ENCODE peak calls at places on chromosome 1, in nine cellular contexts. S, I, V, W, Q, F, L, P and K are unnamed samples.

GRCh38 chr1:119766374-119766794 is 2.3 kb downstream of the HMGCS2 start:
- DNase-seq in S (no peak), I (no peak), V (peak), W (no peak), Q (no peak), F (no peak), L (no peak), P (no peak), K (no peak)

GRCh38 chr1:7388488-7389185 is 382.5 kb upstream of the VAMP3 start:
- DNase-seq in S (no peak), I (peak), V (peak), W (no peak), Q (peak), F (peak), L (no peak), P (peak), K (no peak)

GRCh38 chr1:58783090-58783992 is 506 bp downstream of the JUN start:
- DNase-seq in S (peak), I (peak), V (peak), W (peak), Q (peak), F (peak), L (no peak), P (peak), K (peak)

GRCh38 chr1:59316497-59317128 is 19.7 kb downstream of the FGGY start:
- DNase-seq in S (no peak), I (no peak), V (peak), W (no peak), Q (peak), F (no peak), L (no peak), P (no peak), K (no peak)

GRCh38 chr1:44652445-44653106 is 21.7 kb downstream of the TMEM53 start:
- DNase-seq in S (peak), I (peak), V (peak), W (peak), Q (peak), F (peak), L (no peak), P (peak), K (peak)

GRCh38 chr1:23909412-23909811 is 3.8 kb downstream of the CNR2 start:
- DNase-seq in S (no peak), I (no peak), V (no peak), W (no peak), Q (no peak), F (no peak), L (no peak), P (no peak), K (no peak)

GRCh38 chr1:81660286-81660685 is 140.4 kb upstream of the ADGRL2 start:
- DNase-seq in S (no peak), I (no peak), V (peak), W (no peak), Q (no peak), F (no peak), L (no peak), P (peak), K (no peak)

GRCh38 chr1:61097326-61097725 is 15.0 kb downstream of the NFIA start:
- DNase-seq in S (no peak), I (no peak), V (peak), W (no peak), Q (peak), F (no peak), L (peak), P (peak), K (no peak)

GRCh38 chr1:62076286-62076685 is 118.4 kb upstream of the L1TD1 start:
- DNase-seq in S (no peak), I (no peak), V (peak), W (no peak), Q (peak), F (no peak), L (no peak), P (peak), K (no peak)

GRCh38 chr1:10737268-10737624 is 59.2 kb downstream of the CASZ1 start:
- DNase-seq in S (peak), I (no peak), V (no peak), W (no peak), Q (no peak), F (peak), L (no peak), P (no peak), K (no peak)

GRCh38 chr1:50553921-50554320 is 130.7 kb upstream of the DMRTA2 start:
- DNase-seq in S (no peak), I (no peak), V (no peak), W (no peak), Q (no peak), F (no peak), L (no peak), P (no peak), K (no peak)

GRCh38 chr1:110067957-110068645 is 2.4 kb downstream of the ALX3 start:
- DNase-seq in S (no peak), I (peak), V (no peak), W (no peak), Q (no peak), F (no peak), L (no peak), P (no peak), K (no peak)

DNA sequence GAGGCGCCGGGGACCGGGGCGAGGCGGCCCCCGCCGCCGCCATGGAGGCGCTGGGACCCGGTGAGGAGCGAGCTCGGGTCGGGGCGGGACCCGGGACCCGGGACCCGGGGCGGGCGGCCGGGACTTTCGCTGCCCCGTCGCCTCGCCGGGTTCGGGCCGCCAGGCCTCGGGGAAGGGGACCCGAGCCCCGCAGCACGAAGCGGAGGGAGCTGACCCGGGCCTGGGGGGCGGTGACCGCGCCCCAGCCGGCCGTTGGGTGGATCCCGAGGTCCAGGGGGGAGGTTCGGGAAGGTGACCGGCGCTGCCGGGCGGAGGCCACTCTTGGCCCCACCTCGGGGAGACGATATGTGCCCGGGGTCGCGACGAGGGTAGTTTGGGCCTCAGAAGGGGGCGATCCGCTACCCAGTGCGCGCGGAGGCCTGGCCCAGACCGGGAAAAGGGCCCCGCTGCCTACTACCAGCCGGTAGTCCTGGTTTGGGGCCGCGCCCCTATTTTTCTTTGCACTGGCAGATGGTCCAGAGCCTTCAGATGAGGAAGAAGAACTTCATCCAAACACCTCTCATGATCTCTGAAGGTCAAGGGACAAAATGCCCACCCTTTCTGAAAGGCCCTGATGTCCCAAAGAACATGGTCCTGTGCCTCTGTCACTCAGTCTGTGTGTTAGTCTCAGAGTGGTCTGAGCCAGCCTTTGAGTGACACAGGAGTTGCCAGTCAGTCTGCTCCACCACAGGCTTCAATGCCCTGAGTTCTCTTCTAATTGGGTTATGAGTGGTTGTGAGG is 750 bp downstream of the AGO4 start:
- DNase-seq in S (peak), I (peak), V (peak), W (no peak), Q (peak), F (peak), L (no peak), P (peak), K (no peak)
- H3K4me3 ChIP-seq in S (peak), I (peak), V (peak), W (peak), Q (peak), F (peak), L (peak), P (peak), K (peak)

GRCh38 chr1:27868932-27869718 is 3.2 kb upstream of the THEMIS2 start:
- DNase-seq in S (no peak), I (no peak), V (no peak), W (no peak), Q (no peak), F (peak), L (no peak), P (no peak), K (no peak)
- H3K4me3 ChIP-seq in S (no peak), I (no peak), V (no peak), W (no peak), Q (no peak), F (no peak), L (no peak), P (no peak), K (no peak)

DNA sequence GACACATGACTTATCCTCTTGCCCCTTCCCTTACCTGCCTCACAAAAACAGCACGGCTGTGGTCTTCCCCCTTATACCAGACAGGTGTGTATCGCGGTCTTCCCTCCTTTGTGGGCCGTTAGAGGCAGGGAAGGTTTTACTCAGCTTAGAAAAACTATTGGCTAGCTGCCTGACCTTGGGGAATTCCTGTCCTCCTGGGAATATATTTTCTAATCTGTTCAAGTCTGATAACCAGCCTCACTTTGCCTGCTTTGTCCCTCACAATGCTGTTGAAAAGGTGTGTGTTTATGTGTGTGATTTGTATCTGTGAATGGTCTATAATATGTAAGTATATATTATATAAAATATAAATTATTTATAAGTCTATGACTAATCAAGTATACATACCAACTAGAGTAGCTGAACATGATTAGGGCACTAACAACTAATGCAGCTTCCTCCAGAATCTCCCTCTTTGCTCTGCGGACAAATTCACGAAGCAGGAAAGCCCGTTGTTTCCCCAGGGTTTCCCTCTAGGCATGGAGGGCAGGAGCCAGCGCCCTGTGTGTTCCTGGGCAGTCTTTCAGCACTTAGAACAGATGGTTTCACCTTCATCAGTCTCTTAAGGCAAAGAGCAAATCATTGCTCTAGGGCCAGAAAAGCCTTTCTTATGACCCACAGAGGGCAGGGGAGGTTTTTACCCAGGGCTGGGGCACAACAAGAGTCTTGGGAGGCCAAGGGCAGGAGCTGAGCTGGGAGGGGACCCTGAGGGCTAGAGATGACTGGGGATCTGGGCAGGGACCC is 25.6 kb downstream of the SLC26A9 start:
- DNase-seq in S (no peak), I (peak), V (peak), W (no peak), Q (no peak), F (no peak), L (no peak), P (no peak), K (no peak)
- H3K4me3 ChIP-seq in S (no peak), I (no peak), V (no peak), W (no peak), Q (no peak), F (no peak), L (no peak), P (no peak), K (no peak)

DNA sequence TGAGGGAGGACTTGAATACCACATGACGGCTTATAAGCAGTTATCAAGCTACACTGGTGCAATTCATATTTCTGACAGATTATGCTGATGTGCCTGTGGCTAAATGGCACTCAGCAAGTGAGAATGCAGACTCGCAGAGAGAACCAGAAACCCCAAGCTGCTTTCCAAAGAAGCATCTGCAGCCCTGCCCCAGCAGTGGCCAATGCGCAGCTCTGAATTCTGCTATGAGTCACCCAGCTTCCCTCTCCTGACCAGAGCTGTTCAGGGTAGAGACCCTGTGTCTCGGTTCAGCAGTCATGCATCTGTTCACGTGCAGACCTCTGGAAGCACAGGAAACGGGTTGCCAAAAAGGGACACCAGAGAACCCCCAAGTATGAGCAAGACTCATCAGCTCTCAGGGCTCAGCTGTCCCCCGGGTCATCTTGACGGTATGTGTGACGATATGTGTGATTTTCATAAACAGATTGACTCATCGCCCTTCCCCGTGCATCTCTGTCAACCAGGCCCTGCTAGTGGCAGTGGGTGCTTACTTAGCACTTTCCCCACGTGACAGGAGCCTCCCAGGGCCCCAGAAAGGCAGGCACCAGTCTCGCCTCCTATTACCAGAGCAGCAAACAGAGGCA is 76.3 kb downstream of the ITPKB start:
- DNase-seq in S (peak), I (peak), V (peak), W (peak), Q (peak), F (peak), L (peak), P (peak), K (peak)
- H3K4me3 ChIP-seq in S (no peak), I (no peak), V (no peak), W (no peak), Q (no peak), F (no peak), L (peak), P (peak), K (no peak)

DNA sequence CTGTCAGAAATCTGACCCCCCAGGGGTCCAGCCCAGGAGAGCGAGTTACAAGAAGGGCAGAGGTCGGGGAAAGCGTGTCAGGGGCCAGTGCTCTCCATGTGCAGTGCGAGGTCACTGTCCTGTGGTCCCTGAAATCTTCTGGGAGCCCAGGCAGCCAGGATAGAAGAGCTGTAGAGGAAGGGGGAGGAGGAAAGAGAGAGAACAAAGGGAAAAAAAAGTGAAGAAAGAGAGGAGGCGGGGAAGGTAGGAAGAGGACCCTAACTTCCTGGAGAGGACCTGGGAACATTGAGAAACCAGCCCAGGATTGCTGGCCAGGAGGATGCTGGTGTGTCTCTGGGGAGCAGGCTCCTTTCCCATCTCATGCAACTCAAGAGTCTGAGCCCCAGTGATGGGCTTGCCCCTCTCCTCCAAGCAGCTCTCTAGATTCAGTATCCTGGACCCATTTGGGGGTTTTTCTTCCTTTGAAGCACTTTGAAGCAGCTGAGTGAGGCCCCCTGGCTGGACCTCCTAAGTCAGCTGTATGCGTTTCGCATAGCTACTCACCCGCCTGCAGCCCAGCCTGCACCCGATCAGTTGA is 6.8 kb upstream of the INAVA start:
- DNase-seq in S (no peak), I (no peak), V (no peak), W (no peak), Q (no peak), F (no peak), L (no peak), P (no peak), K (no peak)
- H3K4me3 ChIP-seq in S (no peak), I (no peak), V (no peak), W (no peak), Q (no peak), F (no peak), L (no peak), P (no peak), K (no peak)

DNA sequence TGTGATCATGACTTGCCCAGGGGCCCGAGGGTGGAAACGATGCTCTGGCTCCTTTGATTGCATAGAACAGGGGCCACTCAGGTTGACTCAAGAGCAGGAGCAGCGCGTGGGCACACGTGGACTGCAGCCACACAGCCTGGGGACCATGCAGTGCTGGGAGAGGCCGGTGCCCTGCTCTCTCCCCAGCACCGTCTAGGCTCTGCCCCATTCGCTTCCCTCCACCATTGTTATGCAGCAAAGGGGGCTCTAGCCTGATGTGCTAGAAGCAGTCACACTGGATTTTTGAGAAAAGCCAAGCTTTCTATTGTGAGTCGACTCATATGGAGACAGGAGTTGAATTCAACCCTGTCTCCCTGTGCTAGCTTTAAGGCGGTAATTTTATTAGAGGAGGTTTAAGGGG is 8.7 kb downstream of the PINK1 start:
- DNase-seq in S (no peak), I (no peak), V (no peak), W (no peak), Q (no peak), F (no peak), L (no peak), P (no peak), K (no peak)
- H3K4me3 ChIP-seq in S (no peak), I (no peak), V (no peak), W (no peak), Q (no peak), F (no peak), L (no peak), P (no peak), K (no peak)

GRCh38 chr1:178690496-178690895 is 34.5 kb upstream of the RALGPS2 start:
- DNase-seq in S (no peak), I (no peak), V (no peak), W (no peak), Q (no peak), F (no peak), L (no peak), P (no peak), K (no peak)

GRCh38 chr1:178692564-178693327 is 32.3 kb upstream of the RALGPS2 start:
- DNase-seq in S (no peak), I (no peak), V (no peak), W (no peak), Q (no peak), F (no peak), L (no peak), P (no peak), K (no peak)

GRCh38 chr1:178688244-178688643 is 36.8 kb upstream of the RALGPS2 start:
- DNase-seq in S (no peak), I (no peak), V (peak), W (peak), Q (no peak), F (no peak), L (no peak), P (no peak), K (no peak)

GRCh38 chr1:178686407-178686806 is 38.6 kb upstream of the RALGPS2 start:
- DNase-seq in S (no peak), I (no peak), V (no peak), W (no peak), Q (no peak), F (no peak), L (no peak), P (peak), K (no peak)

DNA sequence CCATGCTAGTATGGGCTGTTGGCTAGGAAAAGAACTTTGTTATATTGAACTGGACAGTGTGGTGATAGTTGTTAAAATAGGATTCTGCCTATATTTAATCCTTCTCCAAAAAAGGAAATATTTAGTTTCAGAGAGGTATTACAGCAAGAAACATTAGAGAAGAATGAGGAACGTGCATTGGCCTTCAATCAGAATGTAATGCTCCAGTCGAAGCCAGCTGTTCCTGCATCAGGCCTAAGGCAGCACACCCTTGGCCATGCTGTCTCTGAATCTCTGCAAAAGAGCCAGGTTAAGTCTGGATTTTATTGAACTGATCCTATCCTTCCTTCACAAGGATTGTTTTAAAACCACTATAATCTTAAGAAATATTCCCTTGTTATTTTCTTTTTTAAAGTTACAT is 35.3 kb upstream of the RALGPS2 start:
- DNase-seq in S (no peak), I (no peak), V (peak), W (no peak), Q (no peak), F (no peak), L (no peak), P (no peak), K (no peak)
- H3K4me3 ChIP-seq in S (no peak), I (no peak), V (no peak), W (no peak), Q (no peak), F (no peak), L (no peak), P (no peak), K (no peak)

GRCh38 chr1:29519108-29519507 is 282.8 kb downstream of the PTPRU start:
- DNase-seq in S (peak), I (no peak), V (no peak), W (no peak), Q (no peak), F (no peak), L (no peak), P (no peak), K (no peak)

GRCh38 chr1:29521846-29522580 is 285.7 kb downstream of the PTPRU start:
- DNase-seq in S (no peak), I (peak), V (no peak), W (no peak), Q (no peak), F (no peak), L (no peak), P (no peak), K (no peak)

GRCh38 chr1:29521438-29521715 is 285.1 kb downstream of the PTPRU start:
- DNase-seq in S (no peak), I (peak), V (no peak), W (no peak), Q (no peak), F (no peak), L (no peak), P (no peak), K (no peak)

GRCh38 chr1:29519733-29520132 is 283.4 kb downstream of the PTPRU start:
- DNase-seq in S (peak), I (no peak), V (no peak), W (no peak), Q (no peak), F (no peak), L (no peak), P (no peak), K (no peak)

GRCh38 chr1:29520571-29521437 is 284.5 kb downstream of the PTPRU start:
- DNase-seq in S (no peak), I (peak), V (no peak), W (no peak), Q (no peak), F (no peak), L (no peak), P (no peak), K (no peak)
- H3K4me3 ChIP-seq in S (no peak), I (no peak), V (no peak), W (no peak), Q (no peak), F (no peak), L (no peak), P (no peak), K (no peak)